ENCODE peak calls at places on chromosomes 12 and 14, in eight cellular contexts. One of them, this sample, is unnamed.

GRCh38 chr12:116528067-116528466 is 31.1 kb upstream of the MAP1LC3B2 start:
- DNase-seq in CD8-positive, alpha-beta T cell: no peak
- DNase-seq in bronchial epithelial cell: peak; percentile 91
- DNase-seq in heart left ventricle: no peak
- DNase-seq in hepatocyte: no peak
- DNase-seq in Peyer's patch: no peak
- DNase-seq in GM23248: peak; percentile 70
- DNase-seq in SK-N-SH: no peak
- DNase-seq in this sample: no peak

GRCh38 chr14:52080171-52080800 is 11.4 kb upstream of the NID2 start:
- DNase-seq in CD8-positive, alpha-beta T cell: no peak
- DNase-seq in bronchial epithelial cell: peak; percentile 88
- DNase-seq in heart left ventricle: no peak
- DNase-seq in hepatocyte: no peak
- DNase-seq in Peyer's patch: no peak
- DNase-seq in GM23248: peak; percentile 76
- DNase-seq in SK-N-SH: no peak
- DNase-seq in this sample: no peak

GRCh38 chr14:103302966-103303365 is 31.1 kb upstream of the EIF5 start:
- DNase-seq in CD8-positive, alpha-beta T cell: no peak
- DNase-seq in bronchial epithelial cell: no peak
- DNase-seq in heart left ventricle: no peak
- DNase-seq in hepatocyte: no peak
- DNase-seq in Peyer's patch: no peak
- DNase-seq in GM23248: peak; percentile 19
- DNase-seq in SK-N-SH: no peak
- DNase-seq in this sample: no peak

GRCh38 chr12:33653362-33653761 is 213.7 kb upstream of the SYT10 start:
- DNase-seq in CD8-positive, alpha-beta T cell: no peak
- DNase-seq in bronchial epithelial cell: no peak
- DNase-seq in heart left ventricle: no peak
- DNase-seq in hepatocyte: no peak
- DNase-seq in Peyer's patch: no peak
- DNase-seq in GM23248: no peak
- DNase-seq in SK-N-SH: no peak
- DNase-seq in this sample: no peak

GRCh38 chr12:89213139-89213538 is 139.2 kb downstream of the DUSP6 start:
- DNase-seq in CD8-positive, alpha-beta T cell: no peak
- DNase-seq in bronchial epithelial cell: no peak
- DNase-seq in heart left ventricle: no peak
- DNase-seq in hepatocyte: no peak
- DNase-seq in Peyer's patch: no peak
- DNase-seq in GM23248: no peak
- DNase-seq in SK-N-SH: no peak
- DNase-seq in this sample: no peak

GRCh38 chr12:59004466-59004865 is 84.2 kb upstream of the LRIG3 start:
- DNase-seq in CD8-positive, alpha-beta T cell: no peak
- DNase-seq in bronchial epithelial cell: no peak
- DNase-seq in heart left ventricle: no peak
- DNase-seq in hepatocyte: no peak
- DNase-seq in Peyer's patch: no peak
- DNase-seq in GM23248: no peak
- DNase-seq in SK-N-SH: no peak
- DNase-seq in this sample: peak; percentile 22

GRCh38 chr14:61564623-61565091 is 130.7 kb upstream of the HIF1A start:
- DNase-seq in CD8-positive, alpha-beta T cell: no peak
- DNase-seq in bronchial epithelial cell: peak; percentile 97
- DNase-seq in heart left ventricle: no peak
- DNase-seq in hepatocyte: peak; percentile 82
- DNase-seq in Peyer's patch: no peak
- DNase-seq in GM23248: peak; percentile 97
- DNase-seq in SK-N-SH: no peak
- DNase-seq in this sample: peak; percentile 78

GRCh38 chr12:19529933-19530630 is 90.8 kb downstream of the AEBP2 start:
- DNase-seq in CD8-positive, alpha-beta T cell: no peak
- DNase-seq in bronchial epithelial cell: peak; percentile 29
- DNase-seq in heart left ventricle: no peak
- DNase-seq in hepatocyte: no peak
- DNase-seq in Peyer's patch: no peak
- DNase-seq in GM23248: peak; percentile 51
- DNase-seq in SK-N-SH: peak; percentile 62
- DNase-seq in this sample: no peak

GRCh38 chr14:20615996-20616395 is 24.8 kb upstream of the RNASE12 start:
- DNase-seq in CD8-positive, alpha-beta T cell: no peak
- DNase-seq in bronchial epithelial cell: no peak
- DNase-seq in heart left ventricle: no peak
- DNase-seq in hepatocyte: no peak
- DNase-seq in Peyer's patch: no peak
- DNase-seq in GM23248: no peak
- DNase-seq in SK-N-SH: no peak
- DNase-seq in this sample: no peak

GRCh38 chr12:112012775-112013600 is at the start of the genes ERP29 and TMEM116:
- DNase-seq in CD8-positive, alpha-beta T cell: peak; percentile 99
- DNase-seq in bronchial epithelial cell: peak; percentile 93
- DNase-seq in heart left ventricle: peak; percentile 99
- DNase-seq in hepatocyte: peak; percentile 100
- DNase-seq in Peyer's patch: peak; percentile 100
- DNase-seq in GM23248: peak; percentile 100
- DNase-seq in SK-N-SH: peak; percentile 100
- DNase-seq in this sample: peak; percentile 88

GRCh38 chr12:87086118-87086891 is 830.1 kb upstream of the MGAT4C start:
- DNase-seq in CD8-positive, alpha-beta T cell: no peak
- DNase-seq in bronchial epithelial cell: peak; percentile 54
- DNase-seq in heart left ventricle: no peak
- DNase-seq in hepatocyte: no peak
- DNase-seq in Peyer's patch: no peak
- DNase-seq in GM23248: peak; percentile 21
- DNase-seq in SK-N-SH: no peak
- DNase-seq in this sample: no peak

GRCh38 chr14:104935026-104935650 is 10.5 kb downstream of the PLD4 start:
- DNase-seq in CD8-positive, alpha-beta T cell: no peak
- DNase-seq in bronchial epithelial cell: peak; percentile 29
- DNase-seq in heart left ventricle: no peak
- DNase-seq in hepatocyte: no peak
- DNase-seq in Peyer's patch: peak; percentile 27
- DNase-seq in GM23248: no peak
- DNase-seq in SK-N-SH: no peak
- DNase-seq in this sample: no peak

GRCh38 chr14:36094963-36095362 is 81.6 kb downstream of the PTCSC3 start:
- DNase-seq in CD8-positive, alpha-beta T cell: no peak
- DNase-seq in bronchial epithelial cell: no peak
- DNase-seq in heart left ventricle: no peak
- DNase-seq in hepatocyte: no peak
- DNase-seq in Peyer's patch: no peak
- DNase-seq in GM23248: no peak
- DNase-seq in SK-N-SH: no peak
- DNase-seq in this sample: no peak

GRCh38 chr12:89863332-89863938 is 154.8 kb upstream of the ATP2B1 start:
- DNase-seq in CD8-positive, alpha-beta T cell: peak; percentile 75
- DNase-seq in bronchial epithelial cell: no peak
- DNase-seq in heart left ventricle: no peak
- DNase-seq in hepatocyte: no peak
- DNase-seq in Peyer's patch: no peak
- DNase-seq in GM23248: no peak
- DNase-seq in SK-N-SH: no peak
- DNase-seq in this sample: no peak

GRCh38 chr12:68831272-68831671 is 23.3 kb downstream of the MDM2 start:
- DNase-seq in CD8-positive, alpha-beta T cell: no peak
- DNase-seq in bronchial epithelial cell: no peak
- DNase-seq in heart left ventricle: no peak
- DNase-seq in hepatocyte: no peak
- DNase-seq in Peyer's patch: no peak
- DNase-seq in GM23248: no peak
- DNase-seq in SK-N-SH: no peak
- DNase-seq in this sample: no peak

GRCh38 chr12:20696181-20696580 is 1.0 kb downstream of the SLCO1C1 start:
- DNase-seq in CD8-positive, alpha-beta T cell: no peak
- DNase-seq in bronchial epithelial cell: no peak
- DNase-seq in heart left ventricle: peak; percentile 50
- DNase-seq in hepatocyte: no peak
- DNase-seq in Peyer's patch: no peak
- DNase-seq in GM23248: no peak
- DNase-seq in SK-N-SH: no peak
- DNase-seq in this sample: no peak

GRCh38 chr14:91284791-91285548 is 40.5 kb upstream of the GPR68 start:
- DNase-seq in CD8-positive, alpha-beta T cell: no peak
- DNase-seq in bronchial epithelial cell: no peak
- DNase-seq in heart left ventricle: no peak
- DNase-seq in hepatocyte: no peak
- DNase-seq in Peyer's patch: no peak
- DNase-seq in GM23248: peak; percentile 44
- DNase-seq in SK-N-SH: peak; percentile 80
- DNase-seq in this sample: no peak

GRCh38 chr14:96525452-96525851 is 23.3 kb downstream of the PAPOLA start:
- DNase-seq in CD8-positive, alpha-beta T cell: no peak
- DNase-seq in bronchial epithelial cell: no peak
- DNase-seq in heart left ventricle: no peak
- DNase-seq in hepatocyte: no peak
- DNase-seq in Peyer's patch: no peak
- DNase-seq in GM23248: no peak
- DNase-seq in SK-N-SH: no peak
- DNase-seq in this sample: no peak
- H3K36me3 ChIP-seq in CD8-positive, alpha-beta T cell: peaks cover 28% of the 10 kb centered on the region
- H3K36me3 ChIP-seq in bronchial epithelial cell: peaks cover 9% of the 10 kb centered on the region
- H3K36me3 ChIP-seq in heart left ventricle: peaks cover 99% of the 10 kb centered on the region
- H3K36me3 ChIP-seq in hepatocyte: no peaks in the 10 kb centered on the region
- H3K36me3 ChIP-seq in Peyer's patch: no peaks in the 10 kb centered on the region
- H3K36me3 ChIP-seq in GM23248: peaks cover 49% of the 10 kb centered on the region
- H3K36me3 ChIP-seq in SK-N-SH: peaks cover 51% of the 10 kb centered on the region
- H3K36me3 ChIP-seq in this sample: peaks cover 7% of the 10 kb centered on the region

GRCh38 chr12:119678459-119678858 is 10.5 kb downstream of the PRKAB1 start:
- DNase-seq in CD8-positive, alpha-beta T cell: no peak
- DNase-seq in bronchial epithelial cell: no peak
- DNase-seq in heart left ventricle: no peak
- DNase-seq in hepatocyte: no peak
- DNase-seq in Peyer's patch: no peak
- DNase-seq in GM23248: no peak
- DNase-seq in SK-N-SH: no peak
- DNase-seq in this sample: no peak
- H3K36me3 ChIP-seq in CD8-positive, alpha-beta T cell: peaks cover 61% of the 10 kb centered on the region
- H3K36me3 ChIP-seq in bronchial epithelial cell: peaks cover 29% of the 10 kb centered on the region
- H3K36me3 ChIP-seq in heart left ventricle: peaks cover 87% of the 10 kb centered on the region
- H3K36me3 ChIP-seq in hepatocyte: peaks cover 6% of the 10 kb centered on the region
- H3K36me3 ChIP-seq in Peyer's patch: no peaks in the 10 kb centered on the region
- H3K36me3 ChIP-seq in GM23248: peaks cover 45% of the 10 kb centered on the region
- H3K36me3 ChIP-seq in SK-N-SH: peaks cover 89% of the 10 kb centered on the region
- H3K36me3 ChIP-seq in this sample: peaks cover 37% of the 10 kb centered on the region

GRCh38 chr12:109256011-109256410 is 53.1 kb downstream of the FOXN4 start:
- DNase-seq in CD8-positive, alpha-beta T cell: no peak
- DNase-seq in bronchial epithelial cell: no peak
- DNase-seq in heart left ventricle: no peak
- DNase-seq in hepatocyte: no peak
- DNase-seq in Peyer's patch: no peak
- DNase-seq in GM23248: no peak
- DNase-seq in SK-N-SH: no peak
- DNase-seq in this sample: no peak
- H3K36me3 ChIP-seq in CD8-positive, alpha-beta T cell: peaks cover 5% of the 10 kb centered on the region
- H3K36me3 ChIP-seq in bronchial epithelial cell: no peaks in the 10 kb centered on the region
- H3K36me3 ChIP-seq in heart left ventricle: peaks cover 81% of the 10 kb centered on the region
- H3K36me3 ChIP-seq in hepatocyte: no peaks in the 10 kb centered on the region
- H3K36me3 ChIP-seq in Peyer's patch: no peaks in the 10 kb centered on the region
- H3K36me3 ChIP-seq in GM23248: no peaks in the 10 kb centered on the region
- H3K36me3 ChIP-seq in SK-N-SH: no peaks in the 10 kb centered on the region
- H3K36me3 ChIP-seq in this sample: no peaks in the 10 kb centered on the region

GRCh38 chr12:64480148-64480547 is 28.2 kb downstream of the TBK1 start:
- DNase-seq in CD8-positive, alpha-beta T cell: no peak
- DNase-seq in bronchial epithelial cell: peak; percentile 2
- DNase-seq in heart left ventricle: no peak
- DNase-seq in hepatocyte: no peak
- DNase-seq in Peyer's patch: no peak
- DNase-seq in GM23248: peak; percentile 55
- DNase-seq in SK-N-SH: no peak
- DNase-seq in this sample: no peak
- H3K36me3 ChIP-seq in CD8-positive, alpha-beta T cell: peaks cover 4% of the 10 kb centered on the region
- H3K36me3 ChIP-seq in bronchial epithelial cell: peaks cover 3% of the 10 kb centered on the region
- H3K36me3 ChIP-seq in heart left ventricle: peaks cover 90% of the 10 kb centered on the region
- H3K36me3 ChIP-seq in hepatocyte: no peaks in the 10 kb centered on the region
- H3K36me3 ChIP-seq in Peyer's patch: no peaks in the 10 kb centered on the region
- H3K36me3 ChIP-seq in GM23248: peaks cover 53% of the 10 kb centered on the region
- H3K36me3 ChIP-seq in SK-N-SH: peaks cover 58% of the 10 kb centered on the region
- H3K36me3 ChIP-seq in this sample: no peaks in the 10 kb centered on the region

This sample was measured in BJ.